ENCODE peak calls at places on chromosomes 16 and 17, in four cellular contexts. P is A549, A is H1, E is K562. Y is an unnamed sample.
A peak's percentile ranks its signal among the peaks of the same experiment; 100 is the strongest.

GRCh38 chr17:48795444-48796162 is 21.4 kb downstream of the TTLL6 start:
- DNase-seq in P (peak; percentile 92), A (no peak), E (no peak), Y (peak; percentile 95)

GRCh38 chr17:55278173-55278748 is 13.5 kb downstream of the HLF start:
- DNase-seq in P (peak; percentile 18), A (no peak), E (no peak), Y (no peak)

GRCh38 chr16:50360033-50360778 is 8.6 kb downstream of the BRD7 start:
- DNase-seq in A (no peak), P (no peak), E (no peak), Y (no peak)

GRCh38 chr17:71633391-71633849 is 487.4 kb upstream of the SOX9 start:
- DNase-seq in P (peak; percentile 52), E (no peak), A (no peak), Y (no peak)

GRCh38 chr17:77248216-77249054 is 107.7 kb downstream of the SEC14L1 start:
- DNase-seq in P (no peak), E (no peak), A (no peak), Y (no peak)

GRCh38 chr17:17682293-17682736 is 1.1 kb downstream of the RAI1 start:
- DNase-seq in E (peak; percentile 55), P (peak; percentile 58), A (no peak), Y (no peak)

GRCh38 chr16:5323742-5324141 is 226.1 kb upstream of the EEF2KMT start:
- DNase-seq in P (no peak), E (no peak), A (no peak), Y (no peak)

GRCh38 chr16:578870-579405 is 9.2 kb downstream of the PIGQ start:
- DNase-seq in E (peak; percentile 94), A (peak; percentile 94), P (peak; percentile 84), Y (peak; percentile 60)

GRCh38 chr16:66889622-66890021 is 9.3 kb downstream of the PDP2 start:
- DNase-seq in P (no peak), E (no peak), A (no peak), Y (no peak)

GRCh38 chr16:23874613-23875294 is 39.0 kb downstream of the PRKCB start:
- DNase-seq in A (no peak), P (no peak), E (no peak), Y (no peak)

GRCh38 chr17:37392024-37392590 is 14.5 kb downstream of the ACACA start:
- DNase-seq in P (peak; percentile 34), A (no peak), E (no peak), Y (no peak)

GRCh38 chr17:50612281-50612680 is 22.4 kb upstream of the ABCC3 start:
- DNase-seq in P (no peak), A (no peak), E (no peak), Y (no peak)

GRCh38 chr17:77502626-77503292 is 362.0 kb downstream of the SEC14L1 start:
- DNase-seq in E (no peak), P (no peak), A (no peak), Y (no peak)

GRCh38 chr17:78820841-78821240 is 19.8 kb downstream of the USP36 start:
- DNase-seq in E (no peak), A (no peak), P (no peak), Y (no peak)

GRCh38 chr17:32111141-32111771 is 31.0 kb upstream of the RHOT1 start:
- DNase-seq in P (peak; percentile 68), E (peak; percentile 87), A (peak; percentile 76), Y (peak; percentile 52)

GRCh38 chr17:73798111-73798748 is 154.0 kb upstream of the SDK2 start:
- DNase-seq in E (peak; percentile 23), A (no peak), P (peak; percentile 100), Y (peak; percentile 100)
- TF ChIP-seq PHF8 in E (no peak), A (no peak), P (no peak), Y (no peak)

GRCh38 chr17:81517009-81517338 is 4.4 kb upstream of the ACTG1 start:
- DNase-seq in A (no peak), E (no peak), P (no peak), Y (no peak)
- TF ChIP-seq PHF8 in A (no peak), E (no peak), P (no peak), Y (no peak)

DNA sequence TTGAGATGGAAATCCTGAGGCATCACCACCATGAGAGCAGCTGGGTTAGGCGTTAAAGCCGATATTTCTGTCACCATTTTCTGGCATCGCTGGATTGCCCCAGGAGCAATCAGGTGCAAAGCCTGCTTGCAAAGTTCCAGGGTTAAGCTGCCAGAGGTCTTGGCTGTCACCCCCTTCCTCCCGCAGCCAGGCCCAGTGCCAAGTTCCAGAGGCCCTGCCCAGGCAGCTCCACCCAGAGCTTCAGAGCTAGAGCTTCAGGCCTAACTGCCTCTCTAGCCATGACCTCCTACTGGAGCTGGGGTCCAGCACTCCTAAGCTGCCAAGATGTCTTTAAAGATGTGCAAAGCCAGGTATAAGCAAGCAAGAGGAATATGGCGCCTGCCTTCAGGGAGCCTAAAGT is 8.8 kb upstream of the TMEM238L start:
- DNase-seq in A (no peak), P (no peak), E (no peak), Y (no peak)
- TF ChIP-seq PHF8 in A (no peak), P (no peak), E (no peak), Y (no peak)

GRCh38 chr16:59195242-59195641 is 461.1 kb upstream of the GOT2 start:
- DNase-seq in A (no peak), E (no peak), P (no peak), Y (no peak)

GRCh38 chr16:59188029-59188428 is 453.9 kb upstream of the GOT2 start:
- DNase-seq in P (no peak), E (no peak), A (no peak), Y (no peak)

GRCh38 chr16:59198487-59198886 is 464.4 kb upstream of the GOT2 start:
- DNase-seq in A (no peak), E (no peak), P (no peak), Y (no peak)

DNA sequence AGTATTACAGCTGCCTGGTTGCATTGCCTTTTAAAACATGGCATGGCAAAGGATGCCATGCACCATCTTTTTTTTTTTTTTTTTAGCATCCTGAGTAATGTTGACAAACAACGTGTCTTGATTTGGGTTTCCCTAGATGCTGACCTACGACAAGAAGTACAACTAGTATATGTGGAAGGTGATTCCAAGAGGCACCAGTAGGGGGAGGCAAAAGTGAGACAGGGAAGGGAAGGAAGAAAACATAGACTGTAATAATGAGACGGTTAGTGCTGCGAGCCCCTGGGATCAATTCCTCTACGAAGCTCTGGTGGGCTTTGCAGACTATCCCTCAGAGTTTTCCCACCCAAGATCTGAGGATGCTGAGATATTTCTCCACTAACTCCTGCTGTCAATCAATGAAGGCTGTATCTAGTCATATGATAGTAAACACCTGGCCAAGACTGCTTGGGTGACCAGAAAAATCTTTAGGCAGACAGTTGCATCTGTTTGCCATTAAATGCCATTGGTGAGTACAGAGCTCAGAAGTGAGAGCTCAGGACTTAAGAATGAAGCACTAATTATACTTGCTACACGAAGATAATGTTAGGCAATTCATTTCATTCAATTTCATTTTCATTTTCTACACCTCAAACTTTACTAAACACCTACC is 458.6 kb upstream of the GOT2 start:
- DNase-seq in A (peak; percentile 86), P (peak; percentile 42), E (peak; percentile 19), Y (peak; percentile 42)
- TF ChIP-seq PHF8 in A (no peak), P (no peak), E (no peak), Y (no peak)